ENCODE peak calls at places on chromosome X, in seven cellular contexts. X is SK-N-SH, C is GM12891, A is HepG2, H is GM12878, S is K562, R is H1. Y is an unnamed sample.

GRCh38 chrX:2425281-2426071 is 75.3 kb downstream of the DHRSX start:
- DNase-seq in H (no peak), A (peak; percentile 10), C (no peak), S (no peak), X (no peak), R (no peak), Y (no peak)

GRCh38 chrX:123422875-123423274 is 238.8 kb downstream of the GRIA3 start:
- DNase-seq in A (peak; percentile 1), S (peak; percentile 24), X (peak; percentile 14), H (no peak), R (no peak), C (no peak), Y (no peak)

GRCh38 chrX:34810364-34810763 is 132.2 kb upstream of the FAM47B start:
- DNase-seq in R (no peak), C (no peak), S (no peak), X (no peak), A (no peak), H (no peak), Y (no peak)

GRCh38 chrX:44344687-44345086 is 1.2 kb upstream of the EFHC2 start:
- DNase-seq in R (no peak), H (no peak), A (no peak), C (no peak), X (no peak), S (peak; percentile 67), Y (no peak)

GRCh38 chrX:131841496-131842410 is 181.3 kb upstream of the STK26 start:
- DNase-seq in C (peak; percentile 35), H (no peak), A (peak; percentile 50), S (peak; percentile 75), X (peak; percentile 81), R (peak; percentile 49), Y (peak; percentile 44)

GRCh38 chrX:120316587-120317283 is 5.5 kb upstream of the TMEM255A start:
- DNase-seq in R (no peak), X (no peak), A (no peak), C (no peak), S (no peak), H (no peak), Y (no peak)

GRCh38 chrX:17390325-17390992 is 15.5 kb downstream of the NHS start:
- DNase-seq in R (no peak), C (no peak), S (no peak), A (no peak), X (no peak), H (no peak), Y (no peak)

GRCh38 chrX:132480581-132481203 is 8.1 kb downstream of the MBNL3 start:
- DNase-seq in R (no peak), H (peak; percentile 55), C (no peak), X (no peak), A (peak; percentile 82), S (no peak), Y (peak; percentile 15)

GRCh38 chrX:13968198-13968597 is 61.5 kb downstream of the GEMIN8 start:
- DNase-seq in H (no peak), C (no peak), S (no peak), R (no peak), A (no peak), X (no peak), Y (no peak)

GRCh38 chrX:9765072-9765736 is 443 bp downstream of the GPR143 start:
- DNase-seq in C (no peak), X (no peak), S (peak; percentile 0), A (no peak), R (peak; percentile 63), H (no peak), Y (no peak)

GRCh38 chrX:140860718-140861117 is 141.7 kb upstream of the SPANXB1 start:
- DNase-seq in X (no peak), A (no peak), S (no peak), R (no peak), H (no peak), C (no peak), Y (no peak)

GRCh38 chrX:109940411-109940810 is 62.5 kb upstream of the TMEM164 start:
- DNase-seq in X (no peak), R (no peak), S (no peak), A (no peak), C (no peak), H (no peak), Y (no peak)

GRCh38 chrX:56763556-56764152 is 34.6 kb downstream of the NBDY start:
- DNase-seq in H (no peak), S (peak; percentile 1), A (peak; percentile 15), C (no peak), X (peak; percentile 63), R (peak; percentile 41), Y (no peak)
- TF ChIP-seq TAF1 in H (peak; percentile 37), S (no peak), A (no peak), C (no peak), X (no peak), R (no peak), Y (no peak)

GRCh38 chrX:150696264-150696789 is 3.1 kb downstream of the MTMR1 start:
- DNase-seq in H (no peak), R (no peak), S (no peak), A (no peak), C (no peak), X (no peak), Y (no peak)

GRCh38 chrX:150692837-150693781 is at the start of gene MTMR1:
- DNase-seq in X (peak; percentile 84), S (peak; percentile 47), A (no peak), R (no peak), H (no peak), C (peak; percentile 43), Y (peak; percentile 45)

GRCh38 chrX:150692296-150692695 is 900 bp upstream of the MTMR1 start:
- DNase-seq in R (no peak), C (no peak), S (no peak), X (peak; percentile 12), H (no peak), A (no peak), Y (no peak)

GRCh38 chrX:150694738-150695410 is 1.7 kb downstream of the MTMR1 start:
- DNase-seq in C (no peak), H (no peak), R (no peak), X (no peak), A (no peak), S (peak; percentile 24), Y (no peak)

GRCh38 chrX:150693782-150694574 is 782 bp downstream of the MTMR1 start:
- DNase-seq in R (peak; percentile 64), H (no peak), A (peak; percentile 30), C (peak; percentile 75), S (peak; percentile 75), X (peak; percentile 82), Y (peak; percentile 80)
- TF ChIP-seq POLR2AphosphoS5 in R (no peak), H (peak; percentile 19), A (no peak), C (no peak), S (no peak), X (no peak), Y (no peak)

GRCh38 chrX:99719140-99719539 is 690.9 kb downstream of the PCDH19 start:
- DNase-seq in S (no peak), H (no peak), R (no peak), A (no peak), C (no peak), X (no peak), Y (no peak)
- TF ChIP-seq TAF1 in S (no peak), H (no peak), R (no peak), A (no peak), C (no peak), X (no peak), Y (no peak)

GRCh38 chrX:72306085-72306801 is 529 bp upstream of the CITED1 start:
- DNase-seq in R (peak; percentile 56), S (peak; percentile 23), C (no peak), A (no peak), H (no peak), X (peak; percentile 75), Y (no peak)

GRCh38 chrX:72305286-72306084 is at the start of gene CITED1:
- DNase-seq in S (no peak), R (no peak), A (no peak), C (no peak), X (peak; percentile 65), H (no peak), Y (no peak)

GRCh38 chrX:72307646-72308051 is 1.9 kb upstream of the CITED1 start:
- DNase-seq in R (no peak), H (no peak), S (peak; percentile 2), C (no peak), A (no peak), X (no peak), Y (no peak)

GRCh38 chrX:72308209-72308565 is 2.5 kb upstream of the CITED1 start:
- DNase-seq in X (no peak), H (no peak), A (no peak), R (no peak), C (no peak), S (no peak), Y (no peak)

GRCh38 chrX:72306851-72307645 is 1.3 kb upstream of the CITED1 start:
- DNase-seq in R (no peak), X (peak; percentile 87), S (peak; percentile 57), H (no peak), A (peak; percentile 17), C (no peak), Y (no peak)
- TF ChIP-seq POLR2AphosphoS5 in R (no peak), X (no peak), S (no peak), H (no peak), A (no peak), C (no peak), Y (no peak)

GRCh38 chrX:49187028-49187394 is 838 bp upstream of the PRICKLE3 start:
- DNase-seq in C (no peak), A (no peak), R (peak; percentile 48), S (no peak), H (no peak), X (no peak), Y (no peak)

GRCh38 chrX:49185062-49185394 is 1.1 kb downstream of the PRICKLE3 start:
- DNase-seq in S (peak; percentile 20), A (no peak), X (no peak), H (no peak), R (no peak), C (no peak), Y (no peak)

GRCh38 chrX:49187526-49187925 is 1.4 kb upstream of the PRICKLE3 start:
- DNase-seq in H (no peak), A (no peak), R (no peak), S (no peak), X (no peak), C (no peak), Y (no peak)

GRCh38 chrX:49184294-49185061 is 1.7 kb downstream of the PRICKLE3 start:
- DNase-seq in S (peak; percentile 94), A (no peak), X (no peak), H (no peak), C (no peak), R (peak; percentile 94), Y (no peak)

DNA sequence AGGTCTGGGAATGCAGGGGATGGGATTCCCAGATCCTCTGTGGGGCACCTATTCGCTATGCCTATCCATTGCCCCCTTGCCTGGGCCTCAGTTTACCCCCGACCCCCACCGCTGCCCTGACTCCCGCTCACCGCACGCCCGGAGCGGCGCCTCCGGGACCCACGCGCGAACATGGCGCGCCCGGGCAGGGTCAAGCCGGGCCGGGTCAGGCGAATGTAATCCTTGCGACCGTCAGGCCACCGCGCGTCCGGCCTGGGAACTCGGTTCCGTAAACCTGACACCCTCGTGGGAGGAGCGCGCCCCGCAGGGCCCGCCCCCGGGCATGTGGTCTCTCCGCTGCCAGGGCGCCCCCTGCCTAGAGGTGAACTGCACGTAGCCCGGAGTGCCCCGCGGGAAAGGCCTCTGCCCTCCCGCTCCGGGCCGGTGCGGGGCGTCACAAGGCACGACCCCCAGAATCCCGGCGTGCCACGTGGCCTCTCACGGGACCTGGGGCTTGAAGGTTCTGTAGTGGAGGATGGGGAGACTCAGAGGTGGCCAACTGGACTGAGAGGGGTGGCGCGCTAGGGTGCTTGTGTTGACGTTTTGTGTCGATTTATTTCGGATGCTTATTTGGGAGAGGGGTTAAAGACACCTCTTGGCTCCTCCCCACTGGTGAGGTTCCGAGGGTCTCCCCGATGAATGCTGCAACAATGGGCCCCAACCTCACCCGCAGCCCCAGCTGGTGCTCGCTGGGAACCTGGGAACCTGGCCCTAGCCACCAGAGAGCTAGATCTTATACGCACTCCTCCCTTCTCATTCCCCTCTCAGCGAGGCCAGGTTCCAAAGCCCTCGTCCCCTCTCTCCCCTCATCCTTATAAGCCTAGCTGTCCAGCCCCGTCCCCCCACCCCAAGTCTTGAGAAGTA is at the start of gene PRICKLE3:
- DNase-seq in C (peak; percentile 74), R (peak; percentile 84), A (peak; percentile 61), X (no peak), H (no peak), S (peak; percentile 88), Y (peak; percentile 73)
- TF ChIP-seq TAF1 in C (no peak), R (no peak), A (peak; percentile 53), X (no peak), H (no peak), S (peak; percentile 36), Y (no peak)